ENCODE peak calls at places on chromosome 1, in seven cellular contexts. C is cardiac muscle cell, H is upper lobe of left lung, L is endodermal cell, B is BE2C, X is esophagus muscularis mucosa, Q is breast epithelium. M is an unnamed sample.

GRCh38 chr1:238710697-238711096 is 675.7 kb upstream of the CHRM3 start:
- DNase-seq in H (no peak), X (no peak), C (peak; percentile 5), L (peak; percentile 51), Q (no peak), B (no peak), M (no peak)

GRCh38 chr1:161838362-161838761 is 72.2 kb downstream of the ATF6 start:
- DNase-seq in H (no peak), C (no peak), B (no peak), Q (peak; percentile 19), L (no peak), X (peak; percentile 92), M (no peak)

GRCh38 chr1:116738673-116739370 is 15.4 kb upstream of the CD2 start:
- DNase-seq in B (no peak), L (no peak), X (no peak), C (no peak), Q (no peak), H (no peak), M (no peak)

GRCh38 chr1:51916587-51917405 is 38.3 kb upstream of the NRDC start:
- DNase-seq in H (no peak), X (no peak), Q (no peak), B (peak; percentile 19), L (no peak), C (no peak), M (no peak)

GRCh38 chr1:26317143-26317542 is 615 bp upstream of the CD52 start:
- DNase-seq in H (no peak), L (no peak), C (no peak), Q (no peak), B (no peak), X (no peak), M (no peak)

GRCh38 chr1:208208132-208208487 is 36.1 kb downstream of the PLXNA2 start:
- DNase-seq in Q (no peak), L (no peak), X (no peak), B (no peak), H (no peak), C (no peak), M (no peak)

GRCh38 chr1:47477595-47478080 is 39.8 kb downstream of the FOXD2 start:
- DNase-seq in Q (no peak), C (no peak), X (no peak), H (peak; percentile 70), B (no peak), L (peak; percentile 41), M (no peak)

GRCh38 chr1:107228704-107229103 is 87.9 kb downstream of the NTNG1 start:
- DNase-seq in L (no peak), Q (no peak), B (no peak), C (no peak), H (no peak), X (no peak), M (no peak)

DNA sequence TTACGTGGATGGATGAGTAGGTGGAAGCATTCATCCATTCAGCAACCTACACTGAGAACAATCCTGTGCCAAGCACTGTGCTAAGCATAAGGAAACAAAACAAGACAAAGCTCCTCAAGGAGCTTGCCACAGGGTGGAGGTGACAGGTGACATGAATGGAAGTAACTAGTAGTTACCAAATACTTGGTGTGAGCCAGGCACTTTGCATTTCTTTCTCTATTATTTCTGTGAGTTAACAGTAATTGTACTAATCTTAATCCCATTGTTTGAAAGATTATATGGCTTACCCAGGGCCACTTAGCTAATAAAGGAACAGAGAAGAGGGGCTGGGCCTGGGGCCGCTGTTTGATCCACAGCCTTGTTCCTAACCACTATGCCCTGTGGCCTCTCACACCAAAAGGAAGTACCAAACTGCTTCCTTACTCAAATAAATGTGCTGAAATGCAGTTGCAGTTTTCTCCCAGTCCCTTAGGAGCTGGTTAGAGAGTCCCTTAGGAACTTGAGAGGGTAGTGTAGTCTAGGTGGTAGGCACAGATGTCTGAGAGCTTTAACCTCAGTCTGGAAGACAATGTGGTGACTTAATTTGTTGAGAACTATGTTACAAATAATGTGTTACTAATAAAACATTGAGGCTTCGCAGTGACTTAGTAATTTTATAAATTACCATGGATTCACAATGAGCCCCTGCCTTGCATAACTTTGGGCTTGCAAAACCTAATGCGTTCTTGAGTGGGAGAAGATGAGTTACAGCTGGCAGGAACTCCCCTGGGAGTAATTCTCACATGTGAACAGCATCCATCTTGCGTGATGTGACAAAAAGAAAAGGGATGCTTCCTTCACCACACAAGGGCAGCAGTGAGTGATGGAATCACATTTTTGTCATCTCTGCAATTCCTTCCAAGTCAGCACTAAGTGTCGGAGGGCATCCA is 69.8 kb downstream of the MPZL1 start:
- DNase-seq in X (peak; percentile 94), Q (no peak), C (peak; percentile 91), L (peak; percentile 63), H (no peak), B (no peak), M (no peak)
- H3K4me1 ChIP-seq in X (peaks cover 35% of the 10 kb centered on the region), Q (peaks cover 16% of the 10 kb centered on the region), C (no peaks in the 10 kb centered on the region), L (peaks cover 3% of the 10 kb centered on the region), H (peaks cover 9% of the 10 kb centered on the region), B (no peaks in the 10 kb centered on the region), M (peaks cover 21% of the 10 kb centered on the region)

DNA sequence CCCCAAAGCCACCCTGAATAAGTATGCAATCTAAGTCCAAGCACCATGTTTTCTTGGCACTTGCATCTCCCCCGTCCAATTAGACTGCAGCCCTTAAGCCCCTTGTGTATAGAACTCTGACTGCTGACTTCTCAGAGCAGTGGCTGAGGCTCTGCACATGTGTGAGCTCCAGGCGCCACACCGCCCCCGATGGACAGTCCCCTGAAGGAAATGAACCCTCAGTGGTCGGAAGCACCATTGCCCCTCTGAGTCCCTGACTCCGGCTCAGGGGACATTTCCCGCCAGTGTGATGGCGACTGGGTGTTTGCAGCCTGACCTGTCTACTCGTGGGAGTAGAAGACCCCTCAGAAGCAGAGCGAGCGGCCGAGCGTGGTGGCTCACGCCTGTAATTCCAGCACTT is 37.2 kb upstream of the SCCPDH start:
- DNase-seq in C (no peak), B (peak; percentile 45), L (peak; percentile 74), H (no peak), Q (no peak), X (no peak), M (no peak)
- TF ChIP-seq CTCF in C (no peak), B (no peak), L (peak; percentile 60), H (no peak), Q (no peak), X (no peak), M (no peak)

DNA sequence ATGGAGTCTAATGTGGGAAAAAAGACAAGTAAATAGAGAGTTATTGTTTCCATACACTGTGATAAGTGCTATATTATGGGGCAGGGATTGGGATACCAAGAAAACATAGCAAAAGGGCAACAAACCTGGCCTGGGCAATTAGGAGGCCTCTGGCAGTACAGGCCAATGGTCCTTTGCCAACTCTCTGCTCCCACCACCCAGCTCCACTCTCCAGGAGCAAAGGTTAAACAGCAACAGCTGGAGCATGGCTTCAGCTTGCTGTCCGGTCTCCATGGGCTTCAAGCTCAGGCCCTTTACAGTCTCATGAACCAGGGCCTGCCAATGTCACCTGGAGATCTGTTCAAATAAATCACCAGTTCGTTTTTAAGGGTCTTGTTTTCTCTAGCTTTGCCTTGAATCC is 37.2 kb upstream of the ARHGAP29 start:
- DNase-seq in B (no peak), C (no peak), H (no peak), X (no peak), Q (no peak), L (no peak), M (no peak)
- H3K4me1 ChIP-seq in B (no peaks in the 10 kb centered on the region), C (no peaks in the 10 kb centered on the region), H (no peaks in the 10 kb centered on the region), X (peaks cover 30% of the 10 kb centered on the region), Q (no peaks in the 10 kb centered on the region), L (no peaks in the 10 kb centered on the region), M (no peaks in the 10 kb centered on the region)

GRCh38 chr1:244050835-244051444 is at the start of gene ZBTB18:
- DNase-seq in X (no peak), H (no peak), B (peak; percentile 80), C (peak; percentile 42), L (peak; percentile 57), Q (no peak), M (no peak)
- TF ChIP-seq CTCF in X (no peak), H (no peak), B (no peak), C (no peak), L (no peak), Q (no peak), M (no peak)

GRCh38 chr1:24189528-24189927 is 2.4 kb upstream of the IFNLR1 start:
- DNase-seq in H (peak; percentile 33), B (no peak), L (no peak), C (no peak), Q (no peak), X (no peak), M (peak; percentile 77)

GRCh38 chr1:24185056-24185455 is 2.0 kb downstream of the IFNLR1 start:
- DNase-seq in L (no peak), B (no peak), C (no peak), Q (no peak), X (no peak), H (no peak), M (no peak)

GRCh38 chr1:24186993-24187790 is at the start of gene IFNLR1:
- DNase-seq in H (peak; percentile 91), L (peak; percentile 95), C (peak; percentile 26), X (no peak), Q (peak; percentile 82), B (peak; percentile 33), M (peak; percentile 91)

GRCh38 chr1:24186711-24186992 is 437 bp downstream of the IFNLR1 start:
- DNase-seq in Q (no peak), C (no peak), H (no peak), L (no peak), X (no peak), B (no peak), M (no peak)

GRCh38 chr1:24186031-24186710 is 918 bp downstream of the IFNLR1 start:
- DNase-seq in C (no peak), Q (no peak), B (no peak), L (no peak), X (no peak), H (no peak), M (no peak)
- H3K4me1 ChIP-seq in C (no peaks in the 10 kb centered on the region), Q (no peaks in the 10 kb centered on the region), B (no peaks in the 10 kb centered on the region), L (no peaks in the 10 kb centered on the region), X (peaks cover 15% of the 10 kb centered on the region), H (peaks cover 13% of the 10 kb centered on the region), M (peaks cover 30% of the 10 kb centered on the region)

DNA sequence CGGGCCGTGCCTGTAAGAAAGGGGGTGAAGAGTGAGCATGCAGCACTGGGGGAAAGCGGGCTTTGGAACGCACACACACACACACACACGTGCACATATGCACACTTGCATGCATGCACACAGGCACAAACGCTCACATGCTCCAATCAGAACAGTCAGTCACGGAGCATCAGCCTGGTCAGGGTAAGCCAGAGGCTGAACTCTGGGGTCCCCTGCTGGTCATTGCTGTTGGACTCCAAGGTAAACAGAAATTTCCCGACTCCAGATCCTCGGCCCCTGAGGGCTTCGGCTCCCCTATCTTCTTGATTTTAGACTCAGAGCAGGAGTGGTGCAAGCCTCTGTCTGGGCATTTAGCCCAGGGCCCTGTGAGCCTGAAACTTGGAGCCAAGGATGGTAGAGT is 54.2 kb downstream of the SYT2 start:
- DNase-seq in C (peak; percentile 34), L (peak; percentile 85), Q (no peak), H (no peak), B (peak; percentile 80), X (no peak), M (no peak)
- TF ChIP-seq CTCF in C (peak; percentile 30), L (peak; percentile 77), Q (no peak), H (no peak), B (peak; percentile 76), X (no peak), M (no peak)

GRCh38 chr1:39398278-39399010 is 93.0 kb upstream of the BMP8A start:
- DNase-seq in L (peak; percentile 87), H (peak; percentile 81), Q (peak; percentile 37), B (no peak), C (peak; percentile 98), X (no peak), M (peak; percentile 70)
- H3K4me1 ChIP-seq in L (peaks cover 26% of the 10 kb centered on the region), H (peaks cover 70% of the 10 kb centered on the region), Q (peaks cover 20% of the 10 kb centered on the region), B (no peaks in the 10 kb centered on the region), C (peaks cover 45% of the 10 kb centered on the region), X (peaks cover 64% of the 10 kb centered on the region), M (peaks cover 73% of the 10 kb centered on the region)

M was measured in upper lobe of right lung.